ENCODE peak calls at places on chromosomes 1 and 21, in nine cellular contexts. Y, Q, B, H, L, N, Z, M and K are unnamed samples.

GRCh38 chr21:35644523-35644922 is 415.8 kb downstream of the SETD4 start:
- DNase-seq in Y (no peak), Q (no peak), B (no peak), H (no peak), L (no peak), N (no peak), Z (no peak), M (no peak), K (no peak)

GRCh38 chr21:31184462-31184861 is 146.2 kb upstream of the KRTAP19-8 start:
- DNase-seq in Y (no peak), Q (no peak), B (no peak), H (no peak), L (no peak), N (no peak), Z (no peak), M (no peak), K (no peak)

GRCh38 chr21:43362306-43362927 is 64.5 kb downstream of the SIK1 start:
- DNase-seq in Y (no peak), Q (no peak), B (peak), H (peak), L (no peak), N (peak), Z (peak), M (peak), K (no peak)

GRCh38 chr1:205709059-205709398 is 28.7 kb upstream of the SLC45A3 start:
- DNase-seq in Y (no peak), Q (peak), B (no peak), H (no peak), L (no peak), N (no peak), Z (no peak), M (no peak), K (no peak)

GRCh38 chr1:223836586-223836985 is 9.2 kb downstream of the TP53BP2 start:
- DNase-seq in Y (no peak), Q (no peak), B (no peak), H (no peak), L (no peak), N (no peak), Z (no peak), M (no peak), K (no peak)

GRCh38 chr1:167479331-167479979 is 38.9 kb downstream of the CD247 start:
- DNase-seq in Y (no peak), Q (no peak), B (no peak), H (no peak), L (no peak), N (no peak), Z (no peak), M (no peak), K (no peak)

GRCh38 chr1:35047188-35047858 is 15.6 kb upstream of the ZMYM6 start:
- DNase-seq in Y (peak), Q (no peak), B (no peak), H (no peak), L (no peak), N (no peak), Z (no peak), M (no peak), K (no peak)

GRCh38 chr1:150387200-150387599 is 23.3 kb downstream of the RPRD2 start:
- DNase-seq in Y (no peak), Q (peak), B (no peak), H (no peak), L (no peak), N (no peak), Z (no peak), M (no peak), K (no peak)

GRCh38 chr1:177209357-177209756 is 38.6 kb downstream of the BRINP2 start:
- DNase-seq in Y (peak), Q (no peak), B (peak), H (peak), L (peak), N (no peak), Z (no peak), M (peak), K (peak)

GRCh38 chr1:15433471-15433870 is 4.8 kb upstream of the CTRC start:
- DNase-seq in Y (no peak), Q (no peak), B (no peak), H (no peak), L (no peak), N (no peak), Z (no peak), M (no peak), K (no peak)

GRCh38 chr1:100456880-100457279 is 81.1 kb upstream of the GPR88 start:
- DNase-seq in Y (no peak), Q (no peak), B (no peak), H (no peak), L (no peak), N (no peak), Z (no peak), M (no peak), K (no peak)

GRCh38 chr1:96233422-96233821 is 488.2 kb upstream of the PTBP2 start:
- DNase-seq in Y (no peak), Q (no peak), B (no peak), H (no peak), L (no peak), N (no peak), Z (no peak), M (no peak), K (no peak)

GRCh38 chr1:55696181-55696580 is 481.0 kb upstream of the USP24 start:
- DNase-seq in Y (no peak), Q (no peak), B (peak), H (no peak), L (no peak), N (no peak), Z (no peak), M (no peak), K (peak)

GRCh38 chr21:14900058-14900457 is 164.7 kb downstream of the NRIP1 start:
- DNase-seq in Y (peak), Q (no peak), B (no peak), H (no peak), L (no peak), N (no peak), Z (no peak), M (no peak), K (no peak)

GRCh38 chr1:57262472-57262871 is 161.4 kb downstream of the DAB1 start:
- DNase-seq in Y (no peak), Q (no peak), B (no peak), H (no peak), L (no peak), N (no peak), Z (no peak), M (no peak), K (no peak)

GRCh38 chr1:228377664-228378452 is 28.8 kb downstream of the TRIM11 start:
- DNase-seq in Y (no peak), Q (no peak), B (peak), H (peak), L (peak), N (peak), Z (no peak), M (peak), K (no peak)

GRCh38 chr1:41851589-41851988 is 67.1 kb downstream of the HIVEP3 start:
- DNase-seq in Y (peak), Q (no peak), B (no peak), H (no peak), L (peak), N (no peak), Z (no peak), M (no peak), K (no peak)

GRCh38 chr1:33349081-33349759 is 28.3 kb upstream of the A3GALT2 start:
- DNase-seq in Y (no peak), Q (no peak), B (peak), H (peak), L (no peak), N (peak), Z (peak), M (peak), K (no peak)

GRCh38 chr1:164563821-164564251 is 4.9 kb downstream of the PBX1 start:
- DNase-seq in Y (no peak), Q (no peak), B (no peak), H (no peak), L (no peak), N (no peak), Z (no peak), M (no peak), K (no peak)

GRCh38 chr1:164561007-164561406 is 2.0 kb downstream of the PBX1 start:
- DNase-seq in Y (peak), Q (no peak), B (no peak), H (no peak), L (no peak), N (no peak), Z (no peak), M (no peak), K (no peak)

GRCh38 chr1:164561461-164561860 is 2.5 kb downstream of the PBX1 start:
- DNase-seq in Y (no peak), Q (no peak), B (no peak), H (no peak), L (no peak), N (no peak), Z (no peak), M (no peak), K (no peak)

GRCh38 chr1:164562947-164563346 is 4.0 kb downstream of the PBX1 start:
- DNase-seq in Y (no peak), Q (no peak), B (no peak), H (no peak), L (no peak), N (no peak), Z (no peak), M (no peak), K (no peak)

DNA sequence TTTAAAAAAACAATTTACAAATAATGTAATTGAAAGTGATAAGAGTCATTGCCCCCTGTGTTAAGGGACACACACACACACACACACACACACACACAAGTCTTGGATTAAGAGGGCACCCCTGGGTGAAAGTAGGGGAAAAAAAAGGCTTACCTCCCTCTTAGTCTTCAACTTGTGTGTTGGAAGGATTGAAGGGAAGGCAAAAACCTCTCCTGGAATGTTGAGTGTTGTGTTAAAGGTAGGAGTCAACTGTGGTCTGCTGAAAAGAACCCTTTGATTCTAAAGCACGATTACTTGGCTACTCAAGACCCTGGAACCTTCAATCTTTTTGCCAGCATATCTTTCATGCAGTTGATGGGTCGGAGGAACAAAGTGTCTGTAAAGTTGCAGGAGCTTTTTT is 6.4 kb downstream of the PBX1 start:
- DNase-seq in Y (no peak), Q (no peak), B (no peak), H (no peak), L (no peak), N (no peak), Z (no peak), M (no peak), K (no peak)
- H3K4me3 ChIP-seq in Y (peak), Q (no peak), B (peak), H (no peak), L (no peak), N (no peak), Z (no peak), M (peak), K (peak)

GRCh38 chr1:87051965-87052364 is 137.5 kb downstream of the HS2ST1 start:
- DNase-seq in Y (no peak), Q (no peak), B (no peak), H (no peak), L (no peak), N (no peak), Z (no peak), M (no peak), K (no peak)
- H3K4me3 ChIP-seq in Y (no peak), Q (no peak), B (no peak), H (no peak), L (no peak), N (no peak), Z (no peak), M (no peak), K (no peak)

GRCh38 chr1:204455063-204455830 is 39.4 kb downstream of the PIK3C2B start:
- DNase-seq in Y (no peak), Q (no peak), B (no peak), H (no peak), L (no peak), N (peak), Z (no peak), M (no peak), K (no peak)
- H3K4me3 ChIP-seq in Y (no peak), Q (no peak), B (no peak), H (no peak), L (no peak), N (peak), Z (no peak), M (no peak), K (no peak)

DNA sequence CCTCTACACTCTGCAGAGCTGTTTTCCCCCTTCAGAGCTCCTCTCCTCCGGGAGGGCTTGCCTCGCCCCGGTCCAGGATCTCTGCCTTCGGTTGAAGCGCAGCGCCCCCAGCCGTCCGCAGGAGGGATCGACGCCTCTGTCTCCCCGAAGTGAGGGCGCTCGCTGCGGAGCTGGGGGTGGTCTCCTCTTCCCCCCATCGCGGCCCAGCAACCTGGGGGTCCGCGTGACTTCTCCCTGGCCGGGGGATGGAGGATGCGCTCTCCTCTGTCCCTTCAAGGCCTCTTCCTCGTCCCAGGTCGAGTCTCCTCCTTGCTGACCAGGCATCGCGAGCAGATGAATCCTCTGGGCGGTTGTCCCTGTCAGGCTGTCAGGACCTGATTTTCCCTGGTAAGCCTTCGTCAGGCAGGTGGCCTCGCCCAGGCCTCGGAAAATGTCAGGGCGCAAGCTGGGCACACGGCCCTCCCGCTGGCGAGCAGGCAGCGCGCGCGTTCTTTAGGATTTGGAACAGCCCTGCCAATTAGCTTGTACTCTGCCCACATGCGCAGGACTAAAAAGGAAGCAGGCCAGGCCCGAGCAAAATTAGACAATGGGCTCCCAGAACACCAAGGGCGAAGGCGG is 90.5 kb downstream of the EDEM3 start:
- DNase-seq in Y (no peak), Q (peak), B (peak), H (peak), L (no peak), N (peak), Z (peak), M (peak), K (no peak)
- H3K4me3 ChIP-seq in Y (peak), Q (peak), B (peak), H (peak), L (peak), N (peak), Z (peak), M (peak), K (peak)

DNA sequence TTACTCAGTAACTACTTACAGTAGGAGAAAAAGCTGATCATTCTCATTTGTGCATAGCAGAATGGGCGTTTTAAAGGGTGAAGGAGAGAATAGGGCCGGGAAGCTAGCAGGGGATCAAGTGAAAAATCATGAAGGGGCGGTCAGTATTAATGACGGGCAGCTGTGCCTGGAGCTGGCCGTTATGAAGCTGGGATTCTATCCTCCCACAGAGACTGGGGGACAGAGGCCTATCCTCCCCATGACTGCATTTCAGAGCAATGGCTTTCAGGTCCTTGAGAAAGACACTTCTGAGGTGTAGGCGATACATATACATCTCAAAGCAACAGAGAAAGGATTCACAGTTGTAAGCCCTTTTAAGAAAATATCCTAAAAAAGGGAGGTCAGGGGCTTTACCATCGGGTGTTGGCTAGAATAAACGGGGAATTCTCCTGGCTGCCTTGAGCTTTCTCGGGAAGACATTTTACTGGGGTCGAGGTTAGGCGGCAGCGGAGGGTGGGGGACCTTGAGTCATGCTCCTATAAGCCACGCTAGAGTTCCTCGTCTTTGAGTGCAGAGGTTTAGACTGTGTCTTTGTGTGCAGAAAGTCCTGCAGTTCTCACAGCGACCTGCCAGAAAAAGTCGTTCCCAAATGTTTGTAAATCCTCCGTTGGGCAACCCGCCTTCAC is 564 bp upstream of the MTARC2 start:
- DNase-seq in Y (no peak), Q (no peak), B (no peak), H (no peak), L (no peak), N (no peak), Z (no peak), M (no peak), K (no peak)
- H3K4me3 ChIP-seq in Y (peak), Q (peak), B (peak), H (peak), L (peak), N (peak), Z (peak), M (peak), K (peak)

DNA sequence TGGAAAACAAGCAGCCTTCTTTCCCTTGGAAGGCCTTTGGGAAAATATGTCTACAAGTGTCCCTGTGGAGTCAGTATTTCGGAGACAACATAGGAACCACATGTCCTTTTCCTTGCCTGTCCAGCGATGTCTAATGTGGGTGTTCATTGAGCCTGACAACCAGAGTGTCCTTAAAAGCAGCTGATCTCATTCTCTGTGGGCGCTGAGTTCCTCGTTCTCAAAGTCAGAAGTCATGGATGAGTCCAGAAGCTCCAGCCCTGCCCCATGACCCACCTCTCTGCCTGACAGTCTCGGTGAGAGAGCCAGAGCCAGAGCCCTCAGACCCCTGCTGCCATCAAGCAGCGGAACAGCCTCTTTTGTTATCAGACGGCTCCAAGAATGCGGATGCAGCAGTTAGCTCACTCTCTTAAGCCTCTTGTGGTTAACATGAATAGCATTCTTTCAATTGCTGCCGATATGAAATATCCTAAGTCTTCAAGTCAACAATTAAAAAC is 329.2 kb downstream of the TGFB2 start:
- DNase-seq in Y (no peak), Q (peak), B (no peak), H (no peak), L (no peak), N (peak), Z (no peak), M (peak), K (no peak)
- H3K4me3 ChIP-seq in Y (no peak), Q (no peak), B (peak), H (no peak), L (no peak), N (no peak), Z (no peak), M (no peak), K (peak)

GRCh38 chr21:32330784-32331311 is 32.2 kb downstream of the MRAP start:
- DNase-seq in Y (no peak), Q (peak), B (no peak), H (no peak), L (no peak), N (no peak), Z (no peak), M (no peak), K (no peak)
- H3K4me3 ChIP-seq in Y (no peak), Q (no peak), B (no peak), H (no peak), L (no peak), N (no peak), Z (no peak), M (no peak), K (no peak)